ENCODE peak calls at places on chromosomes 4 and X, in seven cellular contexts. B is gastrocnemius medialis, X is mammary epithelial cell, I is frontal cortex, Z is IMR-90, T is aorta, U is C1 segment of cervical spinal cord. V is an unnamed sample.

GRCh38 chr4:41751325-41752061 is 3.0 kb upstream of the PHOX2B start:
- DNase-seq in B (no peak), X (no peak), I (no peak), Z (no peak), T (no peak), U (no peak), V (no peak)

GRCh38 chr4:108166441-108167315 is 2.1 kb downstream of the LEF1 start:
- DNase-seq in B (no peak), X (no peak), I (no peak), Z (no peak), T (no peak), U (no peak), V (no peak)

GRCh38 chr4:17376205-17376604 is 135.7 kb downstream of the QDPR start:
- DNase-seq in B (no peak), X (no peak), I (no peak), Z (peak), T (no peak), U (no peak), V (no peak)

GRCh38 chr4:81405900-81406401 is 65.8 kb downstream of the RASGEF1B start:
- DNase-seq in B (no peak), X (peak), I (peak), Z (peak), T (no peak), U (no peak), V (peak)

GRCh38 chrX:53089224-53089842 is 4.6 kb upstream of the KANTR start:
- DNase-seq in B (peak), X (peak), I (peak), Z (peak), T (no peak), U (no peak), V (peak)

GRCh38 chr4:105979506-105979905 is 84.2 kb downstream of the NPNT start:
- DNase-seq in B (no peak), X (no peak), I (no peak), Z (no peak), T (no peak), U (no peak), V (no peak)

GRCh38 chr4:142347241-142347640 is 498.9 kb downstream of the INPP4B start:
- DNase-seq in B (no peak), X (peak), I (no peak), Z (peak), T (no peak), U (no peak), V (no peak)

GRCh38 chrX:55778322-55778721 is 60.8 kb downstream of the RRAGB start:
- DNase-seq in B (no peak), X (no peak), I (no peak), Z (peak), T (no peak), U (no peak), V (no peak)

GRCh38 chr4:186946682-186947294 is 223.1 kb upstream of the FAT1 start:
- DNase-seq in B (no peak), X (no peak), I (no peak), Z (peak), T (no peak), U (no peak), V (peak)

GRCh38 chr4:89640620-89641366 is 196.2 kb downstream of the SNCA start:
- DNase-seq in B (no peak), X (peak), I (no peak), Z (peak), T (no peak), U (no peak), V (no peak)

GRCh38 chr4:39043058-39043696 is 11.0 kb upstream of the TMEM156 start:
- DNase-seq in B (no peak), X (peak), I (no peak), Z (peak), T (no peak), U (peak), V (no peak)

GRCh38 chrX:11724122-11725017 is 33.7 kb upstream of the MSL3 start:
- DNase-seq in B (no peak), X (peak), I (no peak), Z (peak), T (no peak), U (no peak), V (no peak)

GRCh38 chr4:121072836-121073362 is 564 bp upstream of the NDNF start:
- DNase-seq in B (no peak), X (no peak), I (no peak), Z (no peak), T (no peak), U (no peak), V (no peak)

GRCh38 chrX:67723580-67724351 is 179.9 kb downstream of the AR start:
- DNase-seq in B (no peak), X (no peak), I (no peak), Z (no peak), T (no peak), U (no peak), V (no peak)

GRCh38 chrX:129983575-129984131 is 1.2 kb downstream of the BCORL1 start:
- DNase-seq in B (no peak), X (no peak), I (no peak), Z (no peak), T (peak), U (no peak), V (no peak)

GRCh38 chrX:25442501-25442900 is 426.7 kb upstream of the ARX start:
- DNase-seq in B (no peak), X (no peak), I (no peak), Z (no peak), T (no peak), U (no peak), V (peak)

GRCh38 chr4:165779950-165780670 is 92.9 kb upstream of the TLL1 start:
- DNase-seq in B (no peak), X (no peak), I (no peak), Z (no peak), T (no peak), U (no peak), V (no peak)

GRCh38 chrX:110678591-110678990 is 117.0 kb downstream of the CHRDL1 start:
- DNase-seq in B (no peak), X (no peak), I (no peak), Z (no peak), T (no peak), U (no peak), V (no peak)

GRCh38 chr4:76990288-76991080 is 40.9 kb downstream of the SEPTIN11 start:
- DNase-seq in B (no peak), X (peak), I (no peak), Z (peak), T (no peak), U (no peak), V (no peak)

GRCh38 chr4:81314897-81315470 is 100.0 kb upstream of the PRKG2 start:
- DNase-seq in B (no peak), X (peak), I (no peak), Z (peak), T (no peak), U (no peak), V (no peak)